ENCODE peak calls at places on chromosomes 4 and X, in eight cellular contexts. One of them, this sample, is unnamed.

GRCh38 chr4:105440890-105441289 is 33.0 kb downstream of the PPA2 start:
- DNase-seq in osteoblast: no peak
- DNase-seq in GM23338: no peak
- DNase-seq in osteocyte: no peak
- DNase-seq in H9: no peak
- DNase-seq in Peyer's patch: no peak
- DNase-seq in lower leg skin: no peak
- DNase-seq in stomach: no peak
- DNase-seq in this sample: no peak

GRCh38 chr4:1988327-1988724 is 20.4 kb downstream of the NELFA start:
- DNase-seq in H9: no peak
- DNase-seq in Peyer's patch: no peak
- DNase-seq in stomach: no peak
- DNase-seq in lower leg skin: peak
- DNase-seq in GM23338: no peak
- DNase-seq in osteoblast: no peak
- DNase-seq in osteocyte: no peak
- DNase-seq in this sample: no peak

GRCh38 chrX:124338733-124339514 is 6.5 kb downstream of the TEX13D start:
- DNase-seq in osteocyte: no peak
- DNase-seq in H9: no peak
- DNase-seq in stomach: no peak
- DNase-seq in GM23338: no peak
- DNase-seq in osteoblast: no peak
- DNase-seq in lower leg skin: no peak
- DNase-seq in Peyer's patch: no peak
- DNase-seq in this sample: no peak

GRCh38 chr4:101418055-101418454 is 70.7 kb upstream of the PPP3CA start:
- DNase-seq in H9: no peak
- DNase-seq in stomach: no peak
- DNase-seq in osteoblast: no peak
- DNase-seq in lower leg skin: no peak
- DNase-seq in GM23338: no peak
- DNase-seq in osteocyte: no peak
- DNase-seq in Peyer's patch: peak
- DNase-seq in this sample: no peak

GRCh38 chr4:95360911-95361695 is 187.7 kb downstream of the UNC5C start:
- DNase-seq in GM23338: no peak
- DNase-seq in lower leg skin: no peak
- DNase-seq in osteocyte: no peak
- DNase-seq in stomach: no peak
- DNase-seq in osteoblast: no peak
- DNase-seq in Peyer's patch: no peak
- DNase-seq in H9: no peak
- DNase-seq in this sample: no peak

GRCh38 chr4:100504086-100504874 is 13.5 kb downstream of the EMCN start:
- DNase-seq in osteoblast: no peak
- DNase-seq in osteocyte: no peak
- DNase-seq in GM23338: peak
- DNase-seq in H9: peak
- DNase-seq in Peyer's patch: no peak
- DNase-seq in stomach: no peak
- DNase-seq in lower leg skin: no peak
- DNase-seq in this sample: no peak

GRCh38 chr4:101981756-101982155 is 191.2 kb downstream of the BANK1 start:
- DNase-seq in osteoblast: no peak
- DNase-seq in Peyer's patch: no peak
- DNase-seq in osteocyte: no peak
- DNase-seq in stomach: no peak
- DNase-seq in GM23338: peak
- DNase-seq in lower leg skin: no peak
- DNase-seq in H9: no peak
- DNase-seq in this sample: no peak

GRCh38 chrX:13008851-13009250 is 33.9 kb downstream of the TMSB4X start:
- DNase-seq in Peyer's patch: no peak
- DNase-seq in lower leg skin: no peak
- DNase-seq in H9: no peak
- DNase-seq in GM23338: no peak
- DNase-seq in stomach: no peak
- DNase-seq in osteoblast: no peak
- DNase-seq in osteocyte: no peak
- DNase-seq in this sample: no peak

GRCh38 chr4:122476126-122476525 is 19.6 kb upstream of the IL2 start:
- DNase-seq in osteocyte: no peak
- DNase-seq in stomach: no peak
- DNase-seq in GM23338: no peak
- DNase-seq in Peyer's patch: no peak
- DNase-seq in H9: no peak
- DNase-seq in lower leg skin: no peak
- DNase-seq in osteoblast: no peak
- DNase-seq in this sample: no peak

GRCh38 chrX:133698298-133698697 is 283.0 kb upstream of the GPC4 start:
- DNase-seq in lower leg skin: no peak
- DNase-seq in H9: no peak
- DNase-seq in Peyer's patch: no peak
- DNase-seq in GM23338: peak
- DNase-seq in stomach: no peak
- DNase-seq in osteoblast: no peak
- DNase-seq in osteocyte: no peak
- DNase-seq in this sample: no peak

GRCh38 chrX:150226223-150226965 is 136.7 kb upstream of the MAMLD1 start:
- DNase-seq in H9: no peak
- DNase-seq in Peyer's patch: no peak
- DNase-seq in osteoblast: no peak
- DNase-seq in osteocyte: peak
- DNase-seq in lower leg skin: peak
- DNase-seq in stomach: no peak
- DNase-seq in GM23338: peak
- DNase-seq in this sample: no peak

GRCh38 chr4:15836362-15836761 is 58.2 kb downstream of the CD38 start:
- DNase-seq in H9: no peak
- DNase-seq in osteoblast: no peak
- DNase-seq in Peyer's patch: no peak
- DNase-seq in stomach: no peak
- DNase-seq in GM23338: no peak
- DNase-seq in lower leg skin: no peak
- DNase-seq in osteocyte: no peak
- DNase-seq in this sample: no peak

GRCh38 chrX:925652-926061 is 286.8 kb downstream of the CRLF2 start:
- DNase-seq in lower leg skin: peak
- DNase-seq in osteocyte: peak
- DNase-seq in GM23338: no peak
- DNase-seq in H9: no peak
- DNase-seq in stomach: no peak
- DNase-seq in Peyer's patch: no peak
- DNase-seq in osteoblast: no peak
- DNase-seq in this sample: no peak

GRCh38 chr4:118904935-118905334 is 16.3 kb downstream of the SYNPO2 start:
- DNase-seq in osteocyte: no peak
- DNase-seq in GM23338: no peak
- DNase-seq in osteoblast: no peak
- DNase-seq in lower leg skin: no peak
- DNase-seq in stomach: no peak
- DNase-seq in Peyer's patch: no peak
- DNase-seq in H9: no peak
- DNase-seq in this sample: no peak

GRCh38 chr4:10333942-10334341 is 123.3 kb downstream of the ZNF518B start:
- DNase-seq in Peyer's patch: no peak
- DNase-seq in GM23338: peak
- DNase-seq in osteocyte: no peak
- DNase-seq in lower leg skin: no peak
- DNase-seq in H9: peak
- DNase-seq in stomach: no peak
- DNase-seq in osteoblast: no peak
- DNase-seq in this sample: no peak

GRCh38 chrX:129718701-129719100 is 20.1 kb upstream of the XPNPEP2 start:
- DNase-seq in osteocyte: no peak
- DNase-seq in lower leg skin: peak
- DNase-seq in Peyer's patch: no peak
- DNase-seq in stomach: no peak
- DNase-seq in GM23338: no peak
- DNase-seq in osteoblast: no peak
- DNase-seq in H9: no peak
- DNase-seq in this sample: no peak

GRCh38 chrX:111010151-111010550 is 85.8 kb upstream of the PAK3 start:
- DNase-seq in stomach: no peak
- DNase-seq in H9: no peak
- DNase-seq in Peyer's patch: no peak
- DNase-seq in osteoblast: no peak
- DNase-seq in lower leg skin: no peak
- DNase-seq in GM23338: no peak
- DNase-seq in osteocyte: no peak
- DNase-seq in this sample: no peak

GRCh38 chr4:167290684-167291083 is 56.4 kb upstream of the SPOCK3 start:
- DNase-seq in GM23338: peak
- DNase-seq in osteoblast: no peak
- DNase-seq in H9: no peak
- DNase-seq in lower leg skin: no peak
- DNase-seq in stomach: no peak
- DNase-seq in Peyer's patch: no peak
- DNase-seq in osteocyte: no peak
- DNase-seq in this sample: no peak

GRCh38 chr4:176883108-176883550 is 90.4 kb upstream of the VEGFC start:
- DNase-seq in osteoblast: no peak
- DNase-seq in stomach: no peak
- DNase-seq in lower leg skin: no peak
- DNase-seq in GM23338: no peak
- DNase-seq in osteocyte: no peak
- DNase-seq in Peyer's patch: no peak
- DNase-seq in H9: no peak
- DNase-seq in this sample: no peak

GRCh38 chr4:25756503-25756902 is 100.9 kb downstream of the SLC34A2 start:
- DNase-seq in GM23338: no peak
- DNase-seq in osteoblast: no peak
- DNase-seq in stomach: no peak
- DNase-seq in osteocyte: no peak
- DNase-seq in Peyer's patch: no peak
- DNase-seq in lower leg skin: no peak
- DNase-seq in H9: no peak
- DNase-seq in this sample: no peak

GRCh38 chr4:25757452-25757851 is 101.8 kb downstream of the SLC34A2 start:
- DNase-seq in osteocyte: no peak
- DNase-seq in osteoblast: no peak
- DNase-seq in stomach: no peak
- DNase-seq in GM23338: no peak
- DNase-seq in H9: no peak
- DNase-seq in lower leg skin: no peak
- DNase-seq in Peyer's patch: no peak
- DNase-seq in this sample: no peak

GRCh38 chr4:25760048-25760447 is 102.7 kb downstream of the SEL1L3 start:
- DNase-seq in lower leg skin: no peak
- DNase-seq in osteoblast: no peak
- DNase-seq in osteocyte: no peak
- DNase-seq in Peyer's patch: no peak
- DNase-seq in H9: no peak
- DNase-seq in stomach: no peak
- DNase-seq in GM23338: no peak
- DNase-seq in this sample: no peak

GRCh38 chr4:25759101-25759500 is 103.5 kb downstream of the SLC34A2 start:
- DNase-seq in osteocyte: no peak
- DNase-seq in lower leg skin: no peak
- DNase-seq in H9: no peak
- DNase-seq in osteoblast: no peak
- DNase-seq in stomach: no peak
- DNase-seq in Peyer's patch: no peak
- DNase-seq in GM23338: no peak
- DNase-seq in this sample: no peak

GRCh38 chr4:25760518-25761157 is 102.2 kb downstream of the SEL1L3 start:
- DNase-seq in lower leg skin: no peak
- DNase-seq in Peyer's patch: no peak
- DNase-seq in GM23338: no peak
- DNase-seq in osteoblast: no peak
- DNase-seq in stomach: no peak
- DNase-seq in osteocyte: no peak
- DNase-seq in H9: no peak
- DNase-seq in this sample: no peak
- TF ChIP-seq CTCF in lower leg skin: no peak
- TF ChIP-seq CTCF in Peyer's patch: no peak
- TF ChIP-seq CTCF in GM23338: no peak
- TF ChIP-seq CTCF in osteoblast: no peak
- TF ChIP-seq CTCF in stomach: no peak
- TF ChIP-seq CTCF in osteocyte: no peak
- TF ChIP-seq CTCF in H9: no peak
- TF ChIP-seq CTCF in this sample: no peak

GRCh38 chr4:151766691-151767090 is 5.9 kb upstream of the GATB start:
- DNase-seq in H9: no peak
- DNase-seq in lower leg skin: no peak
- DNase-seq in Peyer's patch: peak
- DNase-seq in stomach: no peak
- DNase-seq in GM23338: peak
- DNase-seq in osteocyte: no peak
- DNase-seq in osteoblast: no peak
- DNase-seq in this sample: no peak
- TF ChIP-seq CTCF in H9: peak
- TF ChIP-seq CTCF in lower leg skin: no peak
- TF ChIP-seq CTCF in Peyer's patch: peak
- TF ChIP-seq CTCF in stomach: no peak
- TF ChIP-seq CTCF in GM23338: peak
- TF ChIP-seq CTCF in osteocyte: no peak
- TF ChIP-seq CTCF in osteoblast: peak
- TF ChIP-seq CTCF in this sample: no peak

DNA sequence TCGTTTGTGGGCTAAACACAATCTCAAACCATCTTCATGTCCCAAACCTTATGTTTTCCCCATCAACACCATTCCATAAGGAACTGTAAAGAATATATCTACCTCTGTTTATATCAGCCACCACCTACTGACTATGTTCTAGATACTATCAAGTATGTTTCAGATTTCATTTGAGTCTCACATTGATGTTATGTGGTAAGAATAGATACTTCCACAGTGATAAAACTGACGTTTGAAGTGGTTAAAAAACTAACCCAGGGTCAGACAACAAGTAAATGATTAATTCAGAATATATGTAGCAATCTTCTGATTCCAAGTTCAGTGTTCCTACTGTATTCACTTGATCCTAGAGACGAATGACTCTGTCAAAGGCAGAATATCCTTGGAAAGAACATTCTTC is 156.8 kb upstream of the RASGEF1B start:
- DNase-seq in lower leg skin: no peak
- DNase-seq in osteoblast: no peak
- DNase-seq in stomach: no peak
- DNase-seq in osteocyte: no peak
- DNase-seq in GM23338: no peak
- DNase-seq in H9: no peak
- DNase-seq in Peyer's patch: no peak
- DNase-seq in this sample: no peak
- TF ChIP-seq CTCF in lower leg skin: no peak
- TF ChIP-seq CTCF in osteoblast: no peak
- TF ChIP-seq CTCF in stomach: no peak
- TF ChIP-seq CTCF in osteocyte: no peak
- TF ChIP-seq CTCF in GM23338: no peak
- TF ChIP-seq CTCF in H9: no peak
- TF ChIP-seq CTCF in Peyer's patch: no peak
- TF ChIP-seq CTCF in this sample: no peak

GRCh38 chrX:8971116-8971515 is 62.8 kb downstream of the FAM9B start:
- DNase-seq in stomach: no peak
- DNase-seq in osteocyte: no peak
- DNase-seq in Peyer's patch: no peak
- DNase-seq in GM23338: peak
- DNase-seq in H9: no peak
- DNase-seq in lower leg skin: no peak
- DNase-seq in osteoblast: no peak
- DNase-seq in this sample: no peak
- TF ChIP-seq CTCF in stomach: peak
- TF ChIP-seq CTCF in osteocyte: peak
- TF ChIP-seq CTCF in Peyer's patch: peak
- TF ChIP-seq CTCF in GM23338: peak
- TF ChIP-seq CTCF in H9: peak
- TF ChIP-seq CTCF in lower leg skin: no peak
- TF ChIP-seq CTCF in osteoblast: peak
- TF ChIP-seq CTCF in this sample: no peak

This sample was measured in endothelial cell.